ENCODE peak calls at places on chromosomes 16 and 17, in five cellular contexts. One of them, this sample, is unnamed.

GRCh38 chr16:57590654-57591085 is 37.8 kb upstream of the ADGRG1 start:
- DNase-seq in left ventricle myocardium inferior: no peak
- DNase-seq in HepG2: peak; percentile 42
- DNase-seq in Peyer's patch: no peak
- DNase-seq in cardiac fibroblast: peak; percentile 70
- DNase-seq in this sample: peak; percentile 42

GRCh38 chr16:10266809-10267208 is 84.6 kb upstream of the GRIN2A start:
- DNase-seq in left ventricle myocardium inferior: no peak
- DNase-seq in cardiac fibroblast: no peak
- DNase-seq in HepG2: no peak
- DNase-seq in Peyer's patch: no peak
- DNase-seq in this sample: no peak

GRCh38 chr17:74552037-74552436 is 6.1 kb upstream of the CD300C start:
- DNase-seq in Peyer's patch: no peak
- DNase-seq in cardiac fibroblast: no peak
- DNase-seq in left ventricle myocardium inferior: no peak
- DNase-seq in HepG2: no peak
- DNase-seq in this sample: peak; percentile 3

GRCh38 chr16:27699540-27699939 is 149.6 kb downstream of the KATNIP start:
- DNase-seq in cardiac fibroblast: no peak
- DNase-seq in left ventricle myocardium inferior: no peak
- DNase-seq in Peyer's patch: no peak
- DNase-seq in HepG2: no peak
- DNase-seq in this sample: no peak

GRCh38 chr17:33778505-33779398 is 476.3 kb upstream of the CCL2 start:
- DNase-seq in Peyer's patch: no peak
- DNase-seq in left ventricle myocardium inferior: peak; percentile 23
- DNase-seq in cardiac fibroblast: peak; percentile 76
- DNase-seq in HepG2: peak; percentile 33
- DNase-seq in this sample: peak; percentile 65

GRCh38 chr16:54422159-54422558 is 135.6 kb upstream of the IRX3 start:
- DNase-seq in HepG2: no peak
- DNase-seq in Peyer's patch: no peak
- DNase-seq in cardiac fibroblast: no peak
- DNase-seq in left ventricle myocardium inferior: peak; percentile 30
- DNase-seq in this sample: no peak

GRCh38 chr16:83992624-83993023 is 24.6 kb downstream of the NECAB2 start:
- DNase-seq in left ventricle myocardium inferior: peak; percentile 49
- DNase-seq in cardiac fibroblast: peak; percentile 81
- DNase-seq in HepG2: no peak
- DNase-seq in Peyer's patch: no peak
- DNase-seq in this sample: peak; percentile 58

GRCh38 chr16:57899771-57900661 is 70.9 kb downstream of the CNGB1 start:
- DNase-seq in HepG2: peak; percentile 60
- DNase-seq in cardiac fibroblast: peak; percentile 80
- DNase-seq in Peyer's patch: peak; percentile 78
- DNase-seq in left ventricle myocardium inferior: peak; percentile 76
- DNase-seq in this sample: peak; percentile 63

GRCh38 chr17:17253445-17253844 is 16.5 kb upstream of the FLCN start:
- DNase-seq in cardiac fibroblast: no peak
- DNase-seq in left ventricle myocardium inferior: no peak
- DNase-seq in Peyer's patch: no peak
- DNase-seq in HepG2: no peak
- DNase-seq in this sample: no peak

GRCh38 chr17:58333396-58334207 is 5.0 kb upstream of the TSPOAP1 start:
- DNase-seq in left ventricle myocardium inferior: no peak
- DNase-seq in HepG2: no peak
- DNase-seq in Peyer's patch: no peak
- DNase-seq in cardiac fibroblast: no peak
- DNase-seq in this sample: no peak

GRCh38 chr17:72416054-72416691 is 295.4 kb downstream of the SOX9 start:
- DNase-seq in Peyer's patch: peak; percentile 34
- DNase-seq in left ventricle myocardium inferior: no peak
- DNase-seq in HepG2: no peak
- DNase-seq in cardiac fibroblast: peak; percentile 22
- DNase-seq in this sample: no peak

GRCh38 chr16:19644877-19645276 is 73.2 kb downstream of the KNOP1 start:
- DNase-seq in Peyer's patch: no peak
- DNase-seq in HepG2: no peak
- DNase-seq in left ventricle myocardium inferior: peak; percentile 86
- DNase-seq in cardiac fibroblast: peak; percentile 86
- DNase-seq in this sample: no peak

GRCh38 chr17:933168-934083 is 46.1 kb downstream of the NXN start:
- DNase-seq in cardiac fibroblast: peak; percentile 92
- DNase-seq in left ventricle myocardium inferior: no peak
- DNase-seq in Peyer's patch: no peak
- DNase-seq in HepG2: peak; percentile 75
- DNase-seq in this sample: peak; percentile 91

GRCh38 chr17:39727556-39727955 is 2.8 kb downstream of the MIEN1 start:
- DNase-seq in HepG2: no peak
- DNase-seq in left ventricle myocardium inferior: no peak
- DNase-seq in cardiac fibroblast: no peak
- DNase-seq in Peyer's patch: no peak
- DNase-seq in this sample: no peak

GRCh38 chr17:53607475-53607874 is 215.3 kb upstream of the KIF2B start:
- DNase-seq in cardiac fibroblast: no peak
- DNase-seq in left ventricle myocardium inferior: no peak
- DNase-seq in HepG2: no peak
- DNase-seq in Peyer's patch: no peak
- DNase-seq in this sample: no peak

GRCh38 chr17:309361-309888 is 43.2 kb downstream of the RPH3AL start:
- DNase-seq in left ventricle myocardium inferior: no peak
- DNase-seq in cardiac fibroblast: no peak
- DNase-seq in Peyer's patch: no peak
- DNase-seq in HepG2: peak; percentile 53
- DNase-seq in this sample: no peak

GRCh38 chr16:81831722-81832126 is 52.6 kb downstream of the PLCG2 start:
- DNase-seq in HepG2: no peak
- DNase-seq in left ventricle myocardium inferior: peak; percentile 40
- DNase-seq in Peyer's patch: no peak
- DNase-seq in cardiac fibroblast: no peak
- DNase-seq in this sample: peak; percentile 12

DNA sequence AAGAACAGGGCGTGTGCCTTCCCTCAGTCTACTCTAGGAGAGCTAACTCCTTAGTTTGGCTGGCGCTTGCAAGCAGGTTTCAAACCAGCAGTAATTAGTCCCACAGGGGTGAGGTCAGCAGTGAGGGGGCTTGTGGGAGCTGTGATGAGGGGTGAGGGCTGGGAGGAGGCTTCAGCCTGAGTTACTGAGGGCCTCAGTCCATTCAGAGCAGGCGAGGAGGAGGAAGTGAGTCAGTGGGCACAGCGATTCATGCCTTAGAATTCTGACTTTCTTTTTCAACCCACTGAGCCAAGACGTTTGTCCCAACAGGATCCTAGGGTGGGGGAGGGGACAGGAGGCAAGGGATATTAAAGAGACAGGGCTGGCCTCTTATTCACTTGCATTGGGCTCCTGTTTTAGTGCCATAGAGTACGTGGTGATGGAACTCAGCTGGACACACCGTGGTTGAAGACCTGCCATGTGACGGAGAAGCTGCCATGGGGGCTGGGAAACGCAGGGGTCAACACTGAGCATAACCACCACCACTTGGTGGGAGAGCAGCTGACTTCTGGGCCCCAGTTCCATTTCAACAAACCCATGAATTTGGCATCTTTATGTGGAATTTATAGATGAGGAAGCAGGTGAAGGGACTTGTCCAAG is 8.3 kb upstream of the ITGA3 start:
- DNase-seq in Peyer's patch: no peak
- DNase-seq in cardiac fibroblast: peak; percentile 63
- DNase-seq in HepG2: no peak
- DNase-seq in left ventricle myocardium inferior: no peak
- DNase-seq in this sample: peak; percentile 65
- H3K4me3 ChIP-seq in Peyer's patch: no peak overlapping the region
- H3K4me3 ChIP-seq in cardiac fibroblast: no peak overlapping the region
- H3K4me3 ChIP-seq in HepG2: no peak overlapping the region
- H3K4me3 ChIP-seq in left ventricle myocardium inferior: no peak overlapping the region
- H3K4me3 ChIP-seq in this sample: no peak overlapping the region

GRCh38 chr17:68600123-68600880 is 865 bp downstream of the FAM20A start:
- DNase-seq in HepG2: peak; percentile 59
- DNase-seq in cardiac fibroblast: peak; percentile 29
- DNase-seq in Peyer's patch: peak; percentile 50
- DNase-seq in left ventricle myocardium inferior: peak; percentile 56
- DNase-seq in this sample: no peak
- TF ChIP-seq CTCF in HepG2: peak; percentile 92
- TF ChIP-seq CTCF in cardiac fibroblast: peak; percentile 12
- TF ChIP-seq CTCF in Peyer's patch: no peak
- TF ChIP-seq CTCF in left ventricle myocardium inferior: peak; percentile 57
- TF ChIP-seq CTCF in this sample: no peak

GRCh38 chr17:45425984-45426413 is 6.7 kb downstream of the ARHGAP27 start:
- DNase-seq in cardiac fibroblast: no peak
- DNase-seq in HepG2: no peak
- DNase-seq in Peyer's patch: no peak
- DNase-seq in left ventricle myocardium inferior: no peak
- DNase-seq in this sample: no peak

GRCh38 chr17:45423304-45423703 is 9.4 kb downstream of the ARHGAP27 start:
- DNase-seq in cardiac fibroblast: no peak
- DNase-seq in left ventricle myocardium inferior: no peak
- DNase-seq in HepG2: no peak
- DNase-seq in Peyer's patch: no peak
- DNase-seq in this sample: no peak

GRCh38 chr17:45425125-45425983 is 7.3 kb downstream of the ARHGAP27 start:
- DNase-seq in Peyer's patch: peak; percentile 95
- DNase-seq in HepG2: peak; percentile 99
- DNase-seq in cardiac fibroblast: peak; percentile 77
- DNase-seq in left ventricle myocardium inferior: peak; percentile 61
- DNase-seq in this sample: peak; percentile 29

GRCh38 chr17:45423936-45424335 is 8.7 kb downstream of the ARHGAP27 start:
- DNase-seq in Peyer's patch: peak; percentile 55
- DNase-seq in left ventricle myocardium inferior: no peak
- DNase-seq in HepG2: no peak
- DNase-seq in cardiac fibroblast: no peak
- DNase-seq in this sample: no peak

DNA sequence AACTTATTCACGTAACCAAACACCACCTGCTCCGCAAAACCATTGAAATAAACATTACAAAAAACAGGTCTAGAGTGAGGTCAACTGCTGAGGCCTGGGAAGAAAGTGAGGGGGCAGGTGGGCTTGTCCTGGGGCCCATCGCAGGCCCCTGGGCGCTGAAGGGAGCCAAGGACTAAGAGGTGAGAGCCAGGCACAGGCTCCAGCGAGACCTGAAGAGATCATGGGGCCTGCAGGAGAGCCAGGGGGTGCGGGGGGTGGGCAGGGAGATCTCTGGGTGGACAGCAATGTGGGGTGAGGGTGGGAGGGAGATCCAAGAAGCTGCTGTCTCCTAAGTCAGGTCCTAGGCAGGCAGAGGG is 7.9 kb downstream of the ARHGAP27 start:
- DNase-seq in Peyer's patch: no peak
- DNase-seq in HepG2: no peak
- DNase-seq in left ventricle myocardium inferior: no peak
- DNase-seq in cardiac fibroblast: no peak
- DNase-seq in this sample: no peak
- H3K4me3 ChIP-seq in Peyer's patch: peak overlapping the region; percentile 35
- H3K4me3 ChIP-seq in HepG2: peak overlapping the region; percentile 83
- H3K4me3 ChIP-seq in left ventricle myocardium inferior: peak overlapping the region; percentile 66
- H3K4me3 ChIP-seq in cardiac fibroblast: no peak overlapping the region
- H3K4me3 ChIP-seq in this sample: no peak overlapping the region

GRCh38 chr17:47841488-47842308 is 625 bp upstream of the SCRN2 start:
- DNase-seq in left ventricle myocardium inferior: no peak
- DNase-seq in Peyer's patch: no peak
- DNase-seq in HepG2: no peak
- DNase-seq in cardiac fibroblast: no peak
- DNase-seq in this sample: no peak
- TF ChIP-seq CTCF in left ventricle myocardium inferior: no peak
- TF ChIP-seq CTCF in Peyer's patch: no peak
- TF ChIP-seq CTCF in HepG2: no peak
- TF ChIP-seq CTCF in cardiac fibroblast: no peak
- TF ChIP-seq CTCF in this sample: no peak

GRCh38 chr16:68369697-68370096 is 58.9 kb downstream of the PRMT7 start:
- DNase-seq in left ventricle myocardium inferior: no peak
- DNase-seq in HepG2: no peak
- DNase-seq in cardiac fibroblast: no peak
- DNase-seq in Peyer's patch: no peak
- DNase-seq in this sample: no peak
- H3K4me3 ChIP-seq in left ventricle myocardium inferior: no peak overlapping the region
- H3K4me3 ChIP-seq in HepG2: no peak overlapping the region
- H3K4me3 ChIP-seq in cardiac fibroblast: no peak overlapping the region
- H3K4me3 ChIP-seq in Peyer's patch: no peak overlapping the region
- H3K4me3 ChIP-seq in this sample: no peak overlapping the region

DNA sequence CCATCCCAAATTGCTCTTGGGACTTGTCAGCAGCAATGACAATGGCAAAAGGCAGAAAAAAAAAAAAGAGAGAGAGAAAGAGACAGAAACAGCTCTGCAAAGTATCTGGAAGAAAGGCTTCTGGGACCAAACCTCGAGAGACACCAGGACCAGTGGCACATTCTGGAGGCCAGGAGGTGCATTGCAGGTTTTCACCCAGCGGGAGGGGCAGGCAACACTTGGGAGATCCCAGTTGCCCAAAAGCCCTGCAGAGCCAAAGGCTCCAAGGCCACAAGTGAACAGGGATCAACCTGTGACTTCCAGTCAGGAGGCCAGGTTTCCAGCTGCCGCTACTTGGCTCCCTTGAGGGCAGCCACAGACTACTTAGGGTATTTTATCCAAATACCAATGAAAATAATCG is 110.8 kb upstream of the CDH5 start:
- DNase-seq in Peyer's patch: no peak
- DNase-seq in cardiac fibroblast: no peak
- DNase-seq in HepG2: no peak
- DNase-seq in left ventricle myocardium inferior: no peak
- DNase-seq in this sample: no peak
- TF ChIP-seq CTCF in Peyer's patch: no peak
- TF ChIP-seq CTCF in cardiac fibroblast: no peak
- TF ChIP-seq CTCF in HepG2: no peak
- TF ChIP-seq CTCF in left ventricle myocardium inferior: no peak
- TF ChIP-seq CTCF in this sample: no peak